ENCODE peak calls at places on chromosome 15, in five cellular contexts. I, Z, E, Q and D are unnamed samples.

GRCh38 chr15:65824941-65825544 is 33.0 kb upstream of the DENND4A start:
- DNase-seq in Q (peak; percentile 40), I (no peak), Z (no peak), E (no peak), D (no peak)

GRCh38 chr15:89766357-89767311 is 9.5 kb upstream of the MESP2 start:
- DNase-seq in E (no peak), Q (no peak), I (no peak), Z (no peak), D (no peak)

GRCh38 chr15:27768731-27769510 is 330.2 kb downstream of the OCA2 start:
- DNase-seq in E (no peak), I (no peak), Q (no peak), Z (no peak), D (no peak)

GRCh38 chr15:36595625-36596024 is 16.2 kb downstream of the CDIN1 start:
- DNase-seq in Q (no peak), I (no peak), E (no peak), Z (no peak), D (no peak)

GRCh38 chr15:53979051-53979788 is 979 bp downstream of the UNC13C start:
- DNase-seq in Q (no peak), I (no peak), E (no peak), Z (no peak), D (no peak)

GRCh38 chr15:75732809-75733451 is 20.3 kb upstream of the CSPG4 start:
- DNase-seq in Q (peak; percentile 71), E (peak; percentile 84), Z (no peak), I (peak; percentile 91), D (no peak)

GRCh38 chr15:85407421-85408269 is 27.2 kb downstream of the AKAP13 start:
- DNase-seq in I (no peak), Z (no peak), Q (no peak), E (no peak), D (peak; percentile 84)

GRCh38 chr15:73120269-73120668 is 68.0 kb downstream of the NEO1 start:
- DNase-seq in I (no peak), Q (no peak), E (no peak), Z (no peak), D (no peak)

GRCh38 chr15:40282870-40283614 is at the start of gene ANKRD63:
- DNase-seq in I (no peak), E (peak; percentile 61), Z (no peak), Q (no peak), D (no peak)